ENCODE peak calls at places on chromosomes 7 and 10, in four cellular contexts. B, Y, K and G are unnamed samples.

GRCh38 chr7:147997636-147998035 is 592.9 kb upstream of the C7orf33 start:
- DNase-seq in B (no peak), K (no peak), Y (no peak), G (no peak)

GRCh38 chr10:31582365-31583052 is 263.5 kb downstream of the ZEB1 start:
- DNase-seq in Y (peak), K (no peak), B (peak), G (no peak)

GRCh38 chr10:21084700-21085099 is 187.6 kb upstream of the NEBL start:
- DNase-seq in K (no peak), Y (no peak), B (no peak), G (no peak)

GRCh38 chr7:144023171-144023827 is 23.2 kb downstream of the OR6B1 start:
- DNase-seq in K (no peak), Y (no peak), B (no peak), G (no peak)

GRCh38 chr10:86666538-86666937 is 1.8 kb upstream of the LDB3 start:
- DNase-seq in Y (peak), K (no peak), B (no peak), G (no peak)

GRCh38 chr10:1522237-1522636 is 215.1 kb downstream of the ADARB2 start:
- DNase-seq in K (no peak), Y (no peak), B (no peak), G (no peak)

GRCh38 chr7:29194206-29194593 is 375 bp upstream of the CHN2 start:
- DNase-seq in Y (peak), K (no peak), B (no peak), G (no peak)

GRCh38 chr10:6591668-6592067 is 11.6 kb upstream of the PRKCQ start:
- DNase-seq in K (no peak), Y (no peak), B (no peak), G (no peak)

GRCh38 chr10:79328737-79329504 is 18.3 kb upstream of the PPIF start:
- DNase-seq in B (no peak), K (no peak), Y (no peak), G (no peak)

GRCh38 chr7:22430457-22430856 is 69.5 kb downstream of the STEAP1B start:
- DNase-seq in B (peak), Y (no peak), K (no peak), G (peak)

GRCh38 chr7:116213361-116214155 is 3.2 kb downstream of the TES start:
- DNase-seq in K (no peak), Y (no peak), B (no peak), G (peak)

GRCh38 chr7:116214921-116215320 is 4.6 kb downstream of the TES start:
- DNase-seq in Y (no peak), K (no peak), B (no peak), G (no peak)

GRCh38 chr7:116211006-116211912 is 920 bp downstream of the TES start:
- DNase-seq in B (peak), Y (peak), K (peak), G (peak)

GRCh38 chr7:116211913-116212596 is 1.7 kb downstream of the TES start:
- DNase-seq in K (no peak), B (no peak), Y (no peak), G (no peak)

DNA sequence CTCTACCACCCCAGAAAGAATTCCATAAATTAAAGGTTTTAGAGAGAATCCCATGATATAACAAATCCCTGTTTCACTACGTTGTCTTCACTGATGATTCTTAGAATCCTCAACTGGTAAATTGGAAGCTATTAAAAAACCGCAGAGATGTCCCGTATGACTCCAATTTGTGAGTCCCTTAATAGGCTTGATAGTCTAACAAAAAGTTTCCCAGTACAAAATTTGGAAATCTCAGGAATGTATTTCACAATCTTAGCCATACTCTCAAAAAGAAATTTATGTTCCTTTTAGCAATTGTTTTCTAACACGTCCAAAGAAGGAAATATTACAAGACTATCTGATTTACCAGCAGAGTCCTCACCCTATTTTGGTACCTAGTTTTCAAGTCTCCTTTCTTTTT is 2.5 kb downstream of the TES start:
- DNase-seq in Y (no peak), B (no peak), K (no peak), G (peak)
- H3K4me3 ChIP-seq in Y (no peak), B (peak), K (no peak), G (peak)

GRCh38 chr7:1348096-1348835 is 111.0 kb downstream of the MICALL2 start:
- DNase-seq in B (no peak), Y (no peak), K (no peak), G (no peak)

GRCh38 chr7:1345796-1346532 is 113.3 kb downstream of the UNCX start:
- DNase-seq in Y (no peak), K (no peak), B (no peak), G (no peak)

GRCh38 chr7:1344981-1345701 is 112.5 kb downstream of the UNCX start:
- DNase-seq in K (no peak), Y (peak), B (no peak), G (no peak)

GRCh38 chr7:1346851-1347250 is 112.4 kb downstream of the MICALL2 start:
- DNase-seq in B (no peak), K (no peak), Y (no peak), G (no peak)

DNA sequence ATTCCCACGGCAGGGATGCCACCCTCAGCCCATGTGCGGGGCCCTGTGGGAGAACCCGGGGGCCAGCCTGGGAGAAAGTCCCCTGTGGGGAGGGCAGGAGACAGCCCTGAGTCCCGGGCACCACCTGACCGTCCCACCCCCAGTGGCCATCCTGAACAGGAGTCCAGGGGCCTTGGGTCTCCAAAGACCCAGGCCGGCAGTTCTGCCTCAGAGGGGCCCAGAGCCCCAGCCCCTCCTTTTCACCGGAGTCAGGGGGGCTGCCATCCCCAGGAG is 112.8 kb downstream of the MICALL2 start:
- DNase-seq in Y (no peak), B (no peak), K (no peak), G (no peak)
- H3K4me3 ChIP-seq in Y (no peak), B (no peak), K (no peak), G (no peak)

DNA sequence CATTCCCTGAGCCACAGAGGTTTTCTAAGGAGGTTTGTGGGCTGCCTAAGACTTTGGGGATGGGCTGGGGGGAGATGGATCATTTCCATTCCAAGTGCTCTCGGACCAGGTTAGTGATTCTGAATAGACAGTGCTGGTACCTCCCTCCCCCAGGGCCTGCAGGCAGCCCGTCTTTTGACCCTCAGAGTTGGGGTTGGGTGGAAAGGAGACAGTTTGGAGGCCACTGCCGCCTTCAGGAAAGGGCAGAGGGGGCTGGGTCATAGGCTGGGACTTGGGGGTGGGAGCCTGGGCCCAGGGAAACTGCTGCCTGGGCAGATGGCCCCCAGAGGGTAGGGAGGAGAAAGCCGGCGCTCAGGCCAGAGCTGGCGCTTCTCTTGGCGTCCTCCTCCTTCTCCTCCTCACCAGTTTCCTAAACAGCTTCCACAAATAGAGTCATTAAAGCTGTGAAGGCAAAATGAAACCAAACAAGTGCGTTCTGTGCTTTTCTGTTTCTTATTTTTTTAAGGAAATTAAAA is 4.4 kb downstream of the UNC5B start:
- DNase-seq in B (peak), Y (no peak), K (no peak), G (no peak)
- H3K4me3 ChIP-seq in B (peak), Y (peak), K (no peak), G (peak)

GRCh38 chr7:116877443-116878217 is 15.2 kb downstream of the CAPZA2 start:
- DNase-seq in B (no peak), K (no peak), Y (no peak), G (no peak)

GRCh38 chr7:116872026-116872425 is 9.6 kb downstream of the CAPZA2 start:
- DNase-seq in B (no peak), K (no peak), Y (no peak), G (no peak)

GRCh38 chr7:116871061-116871700 is 8.8 kb downstream of the CAPZA2 start:
- DNase-seq in K (no peak), B (no peak), Y (no peak), G (no peak)

GRCh38 chr7:116873619-116874018 is 11.2 kb downstream of the CAPZA2 start:
- DNase-seq in Y (no peak), B (no peak), K (no peak), G (no peak)

GRCh38 chr7:116876664-116877442 is 14.5 kb downstream of the CAPZA2 start:
- DNase-seq in K (no peak), B (no peak), Y (peak), G (no peak)
- H3K4me3 ChIP-seq in K (no peak), B (no peak), Y (no peak), G (no peak)

DNA sequence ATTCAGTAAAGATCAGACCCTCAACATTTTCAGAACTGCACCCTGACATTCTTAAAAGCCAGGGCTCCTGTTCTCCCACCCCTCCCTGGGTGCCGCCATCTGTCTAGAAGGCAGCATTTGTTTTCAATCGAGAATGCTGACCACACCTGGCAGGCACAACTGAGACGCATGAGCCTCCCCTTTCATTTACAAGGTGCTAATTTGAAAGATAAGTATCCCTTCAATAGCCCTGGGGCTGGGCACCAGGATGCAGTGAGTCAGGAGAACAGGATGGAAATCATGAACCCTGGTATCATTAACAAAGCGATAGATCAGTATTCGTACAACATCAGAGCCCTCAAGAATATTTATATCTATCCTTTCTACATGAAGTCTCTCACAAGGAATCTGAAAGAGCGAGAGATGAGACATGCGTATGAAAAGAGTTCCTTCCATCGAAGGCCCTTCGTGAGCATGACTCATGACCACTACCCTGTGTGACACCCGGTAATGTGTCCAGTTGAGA is 123.0 kb upstream of the PITRM1 start:
- DNase-seq in B (no peak), K (no peak), Y (no peak), G (no peak)
- H3K4me3 ChIP-seq in B (no peak), K (no peak), Y (no peak), G (no peak)

GRCh38 chr7:27122075-27122910 is 8.3 kb downstream of the HOXA4 start:
- DNase-seq in B (no peak), Y (no peak), K (no peak), G (no peak)
- H3K4me3 ChIP-seq in B (peak), Y (peak), K (no peak), G (no peak)